ENCODE peak calls at places on chromosomes 16 and 17, in six cellular contexts. M is substantia nigra, W is heart right ventricle, I is uterus, H is caudate nucleus, J is PC-9. Q is an unnamed sample.

GRCh38 chr16:660459-661183 is 7.3 kb upstream of the RHOT2 start:
- DNase-seq in M (peak; percentile 85), I (peak; percentile 85), J (peak; percentile 70), W (peak; percentile 89), H (no peak), Q (peak; percentile 66)

GRCh38 chr17:77374170-77374936 is 233.6 kb downstream of the SEC14L1 start:
- DNase-seq in I (peak; percentile 83), H (no peak), J (no peak), M (peak; percentile 49), W (peak; percentile 88), Q (peak; percentile 78)

GRCh38 chr17:71975998-71976649 is 144.7 kb upstream of the SOX9 start:
- DNase-seq in H (peak; percentile 12), J (peak; percentile 93), W (peak; percentile 76), M (peak; percentile 68), I (peak; percentile 76), Q (peak; percentile 91)

GRCh38 chr17:57121308-57122042 is 36.4 kb downstream of the AKAP1 start:
- DNase-seq in M (peak; percentile 36), J (no peak), W (peak; percentile 29), H (no peak), I (no peak), Q (no peak)

GRCh38 chr16:70298988-70299938 is at the start of gene DDX19B:
- DNase-seq in W (peak; percentile 79), H (peak; percentile 23), J (peak; percentile 58), M (peak; percentile 83), I (peak; percentile 75), Q (peak; percentile 71)

GRCh38 chr17:58303981-58304734 is 23.4 kb upstream of the MPO start:
- DNase-seq in I (peak; percentile 18), W (no peak), H (no peak), J (no peak), M (peak; percentile 36), Q (no peak)

GRCh38 chr17:64491034-64491860 is 5.6 kb downstream of the POLG2 start:
- DNase-seq in J (peak; percentile 53), M (no peak), H (no peak), W (peak; percentile 32), I (no peak), Q (no peak)

GRCh38 chr17:49703557-49704277 is 4.0 kb downstream of the SLC35B1 start:
- DNase-seq in W (no peak), I (no peak), J (peak; percentile 46), M (no peak), H (no peak), Q (peak; percentile 58)

GRCh38 chr17:17824119-17824779 is 12.5 kb downstream of the SREBF1 start:
- DNase-seq in H (no peak), I (no peak), W (no peak), M (peak; percentile 48), J (no peak), Q (no peak)

DNA sequence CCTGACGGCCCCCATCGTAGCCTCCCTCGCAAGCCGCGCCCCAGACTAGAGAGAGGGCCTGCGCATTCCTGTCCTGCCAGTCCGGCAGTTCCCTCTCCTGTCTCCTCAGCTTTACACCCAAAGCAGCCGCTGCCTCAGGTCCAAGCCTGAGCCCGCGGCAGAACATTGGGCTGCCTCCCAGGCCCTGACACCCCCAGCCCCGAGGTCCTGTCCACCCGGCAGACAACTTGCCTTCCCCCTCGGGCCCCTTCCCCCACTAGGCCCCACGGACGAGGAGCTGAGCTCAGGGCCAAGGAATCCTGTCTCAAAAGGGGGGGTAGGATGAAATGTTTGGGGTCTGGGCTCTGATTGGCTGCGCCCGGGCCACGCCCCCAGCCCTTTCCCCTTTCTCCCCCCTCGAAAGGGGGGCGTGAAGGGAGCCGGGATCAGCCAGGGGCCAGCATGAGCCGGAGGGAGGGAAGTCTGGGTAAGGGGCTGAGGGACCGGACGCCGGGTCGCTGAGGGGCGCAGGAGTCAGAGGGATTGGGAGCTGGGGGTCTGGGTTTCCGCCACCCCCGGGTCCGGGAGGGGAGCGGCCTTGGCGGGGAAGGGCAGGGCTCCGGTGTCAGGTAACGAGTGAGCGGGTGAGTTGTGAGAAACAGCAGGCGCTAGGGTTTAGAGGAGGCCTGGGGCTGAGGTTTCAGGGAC is at the start of gene CTF1:
- DNase-seq in H (no peak), M (peak; percentile 63), J (peak; percentile 75), I (peak; percentile 90), W (peak; percentile 83), Q (peak; percentile 48)
- H3K27ac ChIP-seq in H (peak within 1 kb of the TSS; percentile 97), M (peak within 1 kb of the TSS; percentile 94), J (peak within 1 kb of the TSS; percentile 88), I (peak within 1 kb of the TSS; percentile 99), W (peak within 1 kb of the TSS; percentile 98), Q (peak within 1 kb of the TSS; percentile 100)

GRCh38 chr16:78523212-78523995 is 423.9 kb downstream of the WWOX start:
- DNase-seq in W (no peak), J (no peak), M (no peak), I (no peak), H (no peak), Q (no peak)
- H3K27ac ChIP-seq in W (no peak overlapping the region), J (no peak overlapping the region), M (no peak overlapping the region), I (no peak overlapping the region), H (no peak overlapping the region), Q (no peak overlapping the region)

GRCh38 chr16:7613518-7613917 is 280.9 kb downstream of the RBFOX1 start:
- DNase-seq in W (no peak), H (no peak), J (no peak), M (no peak), I (no peak), Q (no peak)

GRCh38 chr16:7615565-7615964 is 282.9 kb downstream of the RBFOX1 start:
- DNase-seq in M (no peak), J (no peak), I (no peak), H (no peak), W (no peak), Q (no peak)

GRCh38 chr16:7614022-7614795 is 281.6 kb downstream of the RBFOX1 start:
- DNase-seq in W (no peak), I (no peak), J (no peak), H (no peak), M (no peak), Q (no peak)
- H3K27ac ChIP-seq in W (no peak overlapping the region), I (no peak overlapping the region), J (no peak overlapping the region), H (peak overlapping the region; percentile 49), M (no peak overlapping the region), Q (no peak overlapping the region)

GRCh38 chr16:75506107-75506506 is 10.9 kb upstream of the CHST6 start:
- DNase-seq in I (no peak), J (no peak), W (no peak), M (no peak), H (no peak), Q (no peak)
- H3K27ac ChIP-seq in I (no peak overlapping the region), J (peak overlapping the region; percentile 91), W (no peak overlapping the region), M (no peak overlapping the region), H (no peak overlapping the region), Q (peak overlapping the region; percentile 42)

DNA sequence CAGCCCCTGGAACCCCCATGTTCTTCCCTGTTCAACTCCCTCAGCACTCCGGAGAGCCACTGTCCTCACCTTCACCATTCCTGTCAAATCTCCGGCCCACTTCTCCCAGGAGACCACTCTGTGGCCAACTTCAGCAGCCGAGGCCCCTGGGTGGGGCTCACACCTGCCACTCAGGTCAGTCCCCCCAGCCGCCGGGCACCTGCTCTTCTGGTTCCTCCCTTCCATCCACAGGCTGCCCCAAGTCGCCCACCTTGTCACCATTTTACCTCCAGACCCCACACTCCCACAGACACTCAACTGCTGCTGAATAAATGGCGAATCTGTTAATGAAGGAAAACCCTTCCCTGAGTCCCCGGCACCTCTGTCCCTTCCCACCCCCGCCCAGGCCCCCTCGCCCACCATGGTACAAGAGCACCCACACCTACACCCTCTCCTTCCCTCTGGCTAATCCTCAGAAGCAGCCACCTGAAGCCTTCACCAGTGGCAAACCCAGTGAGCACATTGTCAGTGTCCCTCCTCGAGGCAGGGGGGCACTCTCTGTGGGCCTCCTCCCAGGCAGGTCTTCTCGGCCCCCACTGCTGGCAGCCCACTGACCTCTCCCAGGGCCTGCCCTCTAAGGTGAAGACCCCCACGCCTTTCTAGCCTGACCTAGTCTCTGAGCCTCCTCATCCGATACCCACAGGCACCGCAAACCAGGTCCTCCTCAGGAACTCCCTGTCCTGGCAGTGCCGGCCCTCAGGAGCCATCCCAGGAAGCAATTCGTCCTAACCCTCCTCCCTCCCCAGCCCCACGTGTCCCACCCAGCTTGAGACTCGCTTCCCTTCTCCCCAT is 8.2 kb downstream of the CANT1 start:
- DNase-seq in M (no peak), I (peak; percentile 13), W (no peak), H (no peak), J (no peak), Q (no peak)
- H3K27ac ChIP-seq in M (no peak overlapping the region), I (no peak overlapping the region), W (no peak overlapping the region), H (no peak overlapping the region), J (no peak overlapping the region), Q (no peak overlapping the region)

GRCh38 chr16:79363035-79363434 is 237.5 kb downstream of the MAF start:
- DNase-seq in H (no peak), I (no peak), M (no peak), J (no peak), W (no peak), Q (no peak)

GRCh38 chr16:79361132-79361751 is 239.3 kb downstream of the MAF start:
- DNase-seq in J (no peak), M (no peak), W (no peak), H (no peak), I (no peak), Q (peak; percentile 65)

GRCh38 chr16:79363484-79363883 is 237.1 kb downstream of the MAF start:
- DNase-seq in J (no peak), W (no peak), I (no peak), H (no peak), M (no peak), Q (no peak)

GRCh38 chr16:79360267-79360666 is 240.3 kb downstream of the MAF start:
- DNase-seq in I (no peak), M (no peak), H (no peak), J (no peak), W (no peak), Q (no peak)

GRCh38 chr16:79362312-79362970 is 238.1 kb downstream of the MAF start:
- DNase-seq in H (no peak), W (no peak), I (no peak), M (no peak), J (no peak), Q (no peak)
- H3K27ac ChIP-seq in H (no peak overlapping the region), W (no peak overlapping the region), I (no peak overlapping the region), M (no peak overlapping the region), J (no peak overlapping the region), Q (peak overlapping the region; percentile 78)

GRCh38 chr16:69085032-69085695 is 20.3 kb upstream of the HAS3 start:
- DNase-seq in W (no peak), I (no peak), J (no peak), H (no peak), M (no peak), Q (no peak)

GRCh38 chr16:69087161-69087581 is 18.3 kb upstream of the HAS3 start:
- DNase-seq in H (no peak), M (no peak), I (no peak), W (no peak), J (no peak), Q (no peak)

GRCh38 chr16:69093974-69094373 is 11.5 kb upstream of the HAS3 start:
- DNase-seq in W (no peak), M (no peak), H (no peak), I (no peak), J (no peak), Q (no peak)

GRCh38 chr16:69088684-69089083 is 16.8 kb upstream of the HAS3 start:
- DNase-seq in I (no peak), H (no peak), W (no peak), J (no peak), M (no peak), Q (no peak)

GRCh38 chr16:69089091-69089912 is 16.2 kb upstream of the HAS3 start:
- DNase-seq in I (no peak), M (no peak), J (peak; percentile 62), H (no peak), W (no peak), Q (no peak)
- H3K27ac ChIP-seq in I (no peak overlapping the region), M (no peak overlapping the region), J (no peak overlapping the region), H (peak overlapping the region; percentile 73), W (peak overlapping the region; percentile 52), Q (no peak overlapping the region)